ENCODE peak calls at places on chromosome 11, in six cellular contexts. One of them, this sample, is unnamed. For H3K36me3, the result is how much of the 10 kb centered on the place peaks cover.

GRCh38 chr11:119673389-119674336 is 55.3 kb downstream of the NECTIN1 start:
- DNase-seq in BJ: no peak
- DNase-seq in left lung: no peak
- DNase-seq in RWPE2: no peak
- DNase-seq in colonic mucosa: peak
- DNase-seq in sigmoid colon: no peak
- DNase-seq in this sample: peak

GRCh38 chr11:120129570-120129969 is 8.3 kb downstream of the TRIM29 start:
- DNase-seq in BJ: no peak
- DNase-seq in left lung: peak
- DNase-seq in RWPE2: peak
- DNase-seq in colonic mucosa: no peak
- DNase-seq in sigmoid colon: peak
- DNase-seq in this sample: no peak

GRCh38 chr11:114154271-114155047 is 94.9 kb downstream of the ZBTB16 start:
- DNase-seq in BJ: no peak
- DNase-seq in left lung: no peak
- DNase-seq in RWPE2: no peak
- DNase-seq in colonic mucosa: no peak
- DNase-seq in sigmoid colon: peak
- DNase-seq in this sample: no peak

GRCh38 chr11:36258730-36259360 is 30.4 kb downstream of the COMMD9 start:
- DNase-seq in BJ: no peak
- DNase-seq in left lung: peak
- DNase-seq in RWPE2: no peak
- DNase-seq in colonic mucosa: peak
- DNase-seq in sigmoid colon: peak
- DNase-seq in this sample: peak

GRCh38 chr11:105000167-105000566 is 22.8 kb downstream of the CASP5 start:
- DNase-seq in BJ: no peak
- DNase-seq in left lung: no peak
- DNase-seq in RWPE2: no peak
- DNase-seq in colonic mucosa: no peak
- DNase-seq in sigmoid colon: no peak
- DNase-seq in this sample: no peak

GRCh38 chr11:133498969-133499368 is 33.3 kb downstream of the OPCML start:
- DNase-seq in BJ: no peak
- DNase-seq in left lung: no peak
- DNase-seq in RWPE2: no peak
- DNase-seq in colonic mucosa: no peak
- DNase-seq in sigmoid colon: no peak
- DNase-seq in this sample: no peak

GRCh38 chr11:116379185-116379828 is 393.5 kb downstream of the BUD13 start:
- DNase-seq in BJ: no peak
- DNase-seq in left lung: no peak
- DNase-seq in RWPE2: no peak
- DNase-seq in colonic mucosa: peak
- DNase-seq in sigmoid colon: no peak
- DNase-seq in this sample: no peak

GRCh38 chr11:78949976-78950690 is 375.5 kb upstream of the NARS2 start:
- DNase-seq in BJ: no peak
- DNase-seq in left lung: no peak
- DNase-seq in RWPE2: no peak
- DNase-seq in colonic mucosa: no peak
- DNase-seq in sigmoid colon: no peak
- DNase-seq in this sample: no peak

GRCh38 chr11:59898652-59899051 is 20.1 kb downstream of the OOSP3 start:
- DNase-seq in BJ: no peak
- DNase-seq in left lung: no peak
- DNase-seq in RWPE2: no peak
- DNase-seq in colonic mucosa: no peak
- DNase-seq in sigmoid colon: no peak
- DNase-seq in this sample: no peak

GRCh38 chr11:46295996-46296519 is 18.6 kb downstream of the CREB3L1 start:
- DNase-seq in BJ: no peak
- DNase-seq in left lung: no peak
- DNase-seq in RWPE2: no peak
- DNase-seq in colonic mucosa: no peak
- DNase-seq in sigmoid colon: no peak
- DNase-seq in this sample: no peak

GRCh38 chr11:110446594-110446993 is 16.8 kb downstream of the FDX1 start:
- DNase-seq in BJ: no peak
- DNase-seq in left lung: no peak
- DNase-seq in RWPE2: no peak
- DNase-seq in colonic mucosa: no peak
- DNase-seq in sigmoid colon: no peak
- DNase-seq in this sample: no peak

GRCh38 chr11:72308226-72309073 is 64.5 kb upstream of the PHOX2A start:
- DNase-seq in BJ: peak
- DNase-seq in left lung: no peak
- DNase-seq in RWPE2: no peak
- DNase-seq in colonic mucosa: no peak
- DNase-seq in sigmoid colon: no peak
- DNase-seq in this sample: no peak

GRCh38 chr11:86811637-86812321 is 11.4 kb downstream of the PRSS23 start:
- DNase-seq in BJ: no peak
- DNase-seq in left lung: no peak
- DNase-seq in RWPE2: no peak
- DNase-seq in colonic mucosa: no peak
- DNase-seq in sigmoid colon: no peak
- DNase-seq in this sample: no peak

GRCh38 chr11:5369793-5370192 is 13.8 kb upstream of the OR51M1 start:
- DNase-seq in BJ: no peak
- DNase-seq in left lung: no peak
- DNase-seq in RWPE2: no peak
- DNase-seq in colonic mucosa: no peak
- DNase-seq in sigmoid colon: no peak
- DNase-seq in this sample: no peak

GRCh38 chr11:10606536-10607208 is 38.2 kb upstream of the LYVE1 start:
- DNase-seq in BJ: no peak
- DNase-seq in left lung: no peak
- DNase-seq in RWPE2: no peak
- DNase-seq in colonic mucosa: peak
- DNase-seq in sigmoid colon: no peak
- DNase-seq in this sample: no peak

GRCh38 chr11:35142481-35143207 is 3.7 kb downstream of the CD44 start:
- DNase-seq in BJ: peak
- DNase-seq in left lung: no peak
- DNase-seq in RWPE2: no peak
- DNase-seq in colonic mucosa: peak
- DNase-seq in sigmoid colon: no peak
- DNase-seq in this sample: no peak

GRCh38 chr11:88179141-88179540 is 3.9 kb upstream of the RAB38 start:
- DNase-seq in BJ: no peak
- DNase-seq in left lung: no peak
- DNase-seq in RWPE2: peak
- DNase-seq in colonic mucosa: no peak
- DNase-seq in sigmoid colon: no peak
- DNase-seq in this sample: peak

GRCh38 chr11:106723071-106723470 is 295.2 kb downstream of the GUCY1A2 start:
- DNase-seq in BJ: no peak
- DNase-seq in left lung: no peak
- DNase-seq in RWPE2: no peak
- DNase-seq in colonic mucosa: no peak
- DNase-seq in sigmoid colon: no peak
- DNase-seq in this sample: no peak

GRCh38 chr11:131571571-131571970 is 201.2 kb downstream of the NTM start:
- DNase-seq in BJ: no peak
- DNase-seq in left lung: no peak
- DNase-seq in RWPE2: no peak
- DNase-seq in colonic mucosa: no peak
- DNase-seq in sigmoid colon: no peak
- DNase-seq in this sample: no peak

GRCh38 chr11:126231725-126232459 is 20.3 kb downstream of the FAM118B start:
- DNase-seq in BJ: no peak
- DNase-seq in left lung: no peak
- DNase-seq in RWPE2: no peak
- DNase-seq in colonic mucosa: no peak
- DNase-seq in sigmoid colon: no peak
- DNase-seq in this sample: no peak

GRCh38 chr11:71247551-71248250 is 4.7 kb downstream of the SHANK2 start:
- DNase-seq in BJ: no peak
- DNase-seq in left lung: no peak
- DNase-seq in RWPE2: peak
- DNase-seq in colonic mucosa: no peak
- DNase-seq in sigmoid colon: peak
- DNase-seq in this sample: no peak

GRCh38 chr11:15074206-15075161 is 1.1 kb downstream of the CALCB start:
- DNase-seq in BJ: no peak
- DNase-seq in left lung: peak
- DNase-seq in RWPE2: no peak
- DNase-seq in colonic mucosa: peak
- DNase-seq in sigmoid colon: peak
- DNase-seq in this sample: peak

GRCh38 chr11:74221816-74222215 is 50.7 kb downstream of the PPME1 start:
- DNase-seq in BJ: no peak
- DNase-seq in left lung: no peak
- DNase-seq in RWPE2: no peak
- DNase-seq in colonic mucosa: no peak
- DNase-seq in sigmoid colon: no peak
- DNase-seq in this sample: no peak

GRCh38 chr11:66579017-66579606 is 10.7 kb upstream of the CTSF start:
- DNase-seq in BJ: no peak
- DNase-seq in left lung: peak
- DNase-seq in RWPE2: no peak
- DNase-seq in colonic mucosa: peak
- DNase-seq in sigmoid colon: peak
- DNase-seq in this sample: peak

GRCh38 chr11:108654994-108655631 is 9.8 kb upstream of the DDX10 start:
- DNase-seq in BJ: no peak
- DNase-seq in left lung: no peak
- DNase-seq in RWPE2: no peak
- DNase-seq in colonic mucosa: peak
- DNase-seq in sigmoid colon: no peak
- DNase-seq in this sample: no peak

GRCh38 chr11:46373787-46374740 is 7.4 kb upstream of the MDK start:
- DNase-seq in BJ: no peak
- DNase-seq in left lung: no peak
- DNase-seq in RWPE2: no peak
- DNase-seq in colonic mucosa: no peak
- DNase-seq in sigmoid colon: no peak
- DNase-seq in this sample: no peak

GRCh38 chr11:75554258-75555022 is 7.6 kb upstream of the SERPINH1 start:
- DNase-seq in BJ: peak
- DNase-seq in left lung: peak
- DNase-seq in RWPE2: no peak
- DNase-seq in colonic mucosa: peak
- DNase-seq in sigmoid colon: peak
- DNase-seq in this sample: no peak

GRCh38 chr11:65090628-65091027 is 5.4 kb upstream of the VPS51 start:
- DNase-seq in BJ: no peak
- DNase-seq in left lung: no peak
- DNase-seq in RWPE2: no peak
- DNase-seq in colonic mucosa: no peak
- DNase-seq in sigmoid colon: no peak
- DNase-seq in this sample: no peak
- H3K4me3 ChIP-seq in BJ: no peak
- H3K4me3 ChIP-seq in left lung: no peak
- H3K4me3 ChIP-seq in RWPE2: no peak
- H3K4me3 ChIP-seq in colonic mucosa: no peak
- H3K4me3 ChIP-seq in sigmoid colon: no peak
- H3K4me3 ChIP-seq in this sample: no peak

GRCh38 chr11:68259122-68259959 is 12.4 kb downstream of the C11orf24 start:
- DNase-seq in BJ: no peak
- DNase-seq in left lung: no peak
- DNase-seq in RWPE2: no peak
- DNase-seq in colonic mucosa: no peak
- DNase-seq in sigmoid colon: no peak
- DNase-seq in this sample: no peak

GRCh38 chr11:68261749-68262543 is 9.8 kb downstream of the C11orf24 start:
- DNase-seq in BJ: no peak
- DNase-seq in left lung: no peak
- DNase-seq in RWPE2: no peak
- DNase-seq in colonic mucosa: no peak
- DNase-seq in sigmoid colon: no peak
- DNase-seq in this sample: no peak

GRCh38 chr11:68260484-68260883 is 11.3 kb downstream of the C11orf24 start:
- DNase-seq in BJ: no peak
- DNase-seq in left lung: no peak
- DNase-seq in RWPE2: no peak
- DNase-seq in colonic mucosa: no peak
- DNase-seq in sigmoid colon: no peak
- DNase-seq in this sample: no peak

GRCh38 chr11:68262544-68262827 is 9.3 kb downstream of the C11orf24 start:
- DNase-seq in BJ: no peak
- DNase-seq in left lung: no peak
- DNase-seq in RWPE2: no peak
- DNase-seq in colonic mucosa: no peak
- DNase-seq in sigmoid colon: no peak
- DNase-seq in this sample: no peak

GRCh38 chr11:68261006-68261405 is 10.8 kb downstream of the C11orf24 start:
- DNase-seq in BJ: no peak
- DNase-seq in left lung: no peak
- DNase-seq in RWPE2: no peak
- DNase-seq in colonic mucosa: no peak
- DNase-seq in sigmoid colon: no peak
- DNase-seq in this sample: no peak
- H3K36me3 ChIP-seq in BJ: under half
- H3K36me3 ChIP-seq in left lung: under half
- H3K36me3 ChIP-seq in RWPE2: under half
- H3K36me3 ChIP-seq in colonic mucosa: under half
- H3K36me3 ChIP-seq in sigmoid colon: under half
- H3K36me3 ChIP-seq in this sample: under half

GRCh38 chr11:121482231-121483129 is 29.7 kb upstream of the SORL1-AS1 start:
- DNase-seq in BJ: no peak
- DNase-seq in left lung: peak
- DNase-seq in RWPE2: no peak
- DNase-seq in colonic mucosa: no peak
- DNase-seq in sigmoid colon: no peak
- DNase-seq in this sample: peak
- H3K4me3 ChIP-seq in BJ: no peak
- H3K4me3 ChIP-seq in left lung: no peak
- H3K4me3 ChIP-seq in RWPE2: no peak
- H3K4me3 ChIP-seq in colonic mucosa: no peak
- H3K4me3 ChIP-seq in sigmoid colon: no peak
- H3K4me3 ChIP-seq in this sample: peak

GRCh38 chr11:612201-612960 is 3.4 kb downstream of the IRF7 start:
- DNase-seq in BJ: no peak
- DNase-seq in left lung: no peak
- DNase-seq in RWPE2: peak
- DNase-seq in colonic mucosa: peak
- DNase-seq in sigmoid colon: no peak
- DNase-seq in this sample: no peak

GRCh38 chr11:612961-613300 is 2.8 kb downstream of the IRF7 start:
- DNase-seq in BJ: no peak
- DNase-seq in left lung: no peak
- DNase-seq in RWPE2: peak
- DNase-seq in colonic mucosa: no peak
- DNase-seq in sigmoid colon: no peak
- DNase-seq in this sample: no peak

GRCh38 chr11:609355-609811 is 6.4 kb downstream of the IRF7 start:
- DNase-seq in BJ: no peak
- DNase-seq in left lung: no peak
- DNase-seq in RWPE2: peak
- DNase-seq in colonic mucosa: no peak
- DNase-seq in sigmoid colon: no peak
- DNase-seq in this sample: no peak

GRCh38 chr11:610146-610801 is 5.5 kb downstream of the IRF7 start:
- DNase-seq in BJ: no peak
- DNase-seq in left lung: no peak
- DNase-seq in RWPE2: peak
- DNase-seq in colonic mucosa: no peak
- DNase-seq in sigmoid colon: no peak
- DNase-seq in this sample: no peak

GRCh38 chr11:611001-611996 is 4.5 kb downstream of the IRF7 start:
- DNase-seq in BJ: no peak
- DNase-seq in left lung: no peak
- DNase-seq in RWPE2: peak
- DNase-seq in colonic mucosa: no peak
- DNase-seq in sigmoid colon: no peak
- DNase-seq in this sample: no peak
- H3K36me3 ChIP-seq in BJ: under half
- H3K36me3 ChIP-seq in left lung: half or more
- H3K36me3 ChIP-seq in RWPE2: half or more
- H3K36me3 ChIP-seq in colonic mucosa: under half
- H3K36me3 ChIP-seq in sigmoid colon: half or more
- H3K36me3 ChIP-seq in this sample: under half

This sample was measured in GM06990.